ENCODE peak calls at places on chromosome 9, in eight cellular contexts. C is stimulated activated CD8-positive, alpha-beta memory T cell treated with anti-CD3 and anti-CD28 coated beads, Interleukin-7, amount 100 ng/mL, for 4 hours; O is AG04449; T is HFFc6; F is effector memory CD8-positive, alpha-beta T cell; K is caudate nucleus; B is endothelial cell; S is NCI-H446. E is an unnamed sample.

GRCh38 chr9:107161338-107161737 is 121.7 kb upstream of the RAD23B start:
- DNase-seq in C (no peak), O (no peak), T (no peak), F (no peak), K (no peak), B (peak), S (no peak), E (no peak)

GRCh38 chr9:30075451-30076199 is 2308.8 kb upstream of the ACO1 start:
- DNase-seq in C (no peak), O (no peak), T (no peak), F (no peak), K (no peak), B (no peak), S (no peak), E (peak)

GRCh38 chr9:17135578-17135904 is 701 bp downstream of the CNTLN start:
- DNase-seq in C (no peak), O (no peak), T (peak), F (no peak), K (peak), B (no peak), S (no peak), E (no peak)

GRCh38 chr9:90966475-90967150 is 165.0 kb downstream of the SYK start:
- DNase-seq in C (no peak), O (no peak), T (peak), F (no peak), K (peak), B (no peak), S (no peak), E (no peak)

GRCh38 chr9:3946840-3947239 is 353.0 kb downstream of the GLIS3 start:
- DNase-seq in C (no peak), O (no peak), T (no peak), F (no peak), K (peak), B (no peak), S (peak), E (no peak)

GRCh38 chr9:72382405-72382804 is 17.4 kb upstream of the ZFAND5 start:
- DNase-seq in C (no peak), O (no peak), T (peak), F (no peak), K (no peak), B (no peak), S (no peak), E (peak)

GRCh38 chr9:130924448-130924788 is 14.6 kb downstream of the FIBCD1 start:
- DNase-seq in C (no peak), O (no peak), T (no peak), F (no peak), K (no peak), B (no peak), S (no peak), E (no peak)

GRCh38 chr9:125534934-125535701 is 171.9 kb downstream of the MAPKAP1 start:
- DNase-seq in C (no peak), O (no peak), T (no peak), F (no peak), K (no peak), B (no peak), S (no peak), E (no peak)

GRCh38 chr9:613771-614347 is 227.6 kb upstream of the DMRT1 start:
- DNase-seq in C (peak), O (peak), T (peak), F (no peak), K (peak), B (peak), S (peak), E (peak)

GRCh38 chr9:36151306-36152210 is 15.0 kb downstream of the GLIPR2 start:
- DNase-seq in C (peak), O (no peak), T (peak), F (peak), K (no peak), B (no peak), S (no peak), E (peak)

GRCh38 chr9:7333714-7334113 is 465.9 kb downstream of the DMAC1 start:
- DNase-seq in C (no peak), O (no peak), T (no peak), F (no peak), K (no peak), B (no peak), S (no peak), E (peak)

GRCh38 chr9:76718166-76718565 is 46.1 kb upstream of the PCA3 start:
- DNase-seq in C (no peak), O (no peak), T (no peak), F (no peak), K (no peak), B (no peak), S (no peak), E (no peak)

GRCh38 chr9:131361202-131361833 is 32.6 kb upstream of the PRRC2B start:
- DNase-seq in C (no peak), O (no peak), T (peak), F (no peak), K (no peak), B (no peak), S (no peak), E (no peak)

GRCh38 chr9:87193151-87193550 is 245.8 kb upstream of the GAS1 start:
- DNase-seq in C (no peak), O (no peak), T (no peak), F (no peak), K (no peak), B (no peak), S (no peak), E (no peak)

GRCh38 chr9:1726993-1727759 is 288.0 kb upstream of the SMARCA2 start:
- DNase-seq in C (no peak), O (no peak), T (no peak), F (no peak), K (no peak), B (peak), S (peak), E (no peak)

GRCh38 chr9:93904649-93905472 is 50.3 kb downstream of the BARX1 start:
- DNase-seq in C (no peak), O (no peak), T (no peak), F (no peak), K (no peak), B (no peak), S (no peak), E (no peak)

GRCh38 chr9:20941177-20941690 is 90.2 kb downstream of the HACD4 start:
- DNase-seq in C (peak), O (no peak), T (peak), F (peak), K (peak), B (peak), S (peak), E (peak)

GRCh38 chr9:4739587-4740372 is 1.2 kb downstream of the AK3 start:
- DNase-seq in C (no peak), O (no peak), T (no peak), F (no peak), K (no peak), B (no peak), S (no peak), E (peak)